ENCODE peak calls at places on chromosomes 13 and 19, in five cellular contexts. J is activated CD4-positive, alpha-beta T cell treated with anti-CD3 and anti-CD28 coated beads, Interleukin-2, amount 10 ng/mL, durations not matched to agents 7 days and 5 days; Y is nephron progenitor cell; H is naive B cell; X is Kasumi-1. N is an unnamed sample.

GRCh38 chr19:44909775-44910174 is 4.2 kb downstream of the APOE start:
- DNase-seq in X (no peak), Y (no peak), H (no peak), J (no peak), N (no peak)

GRCh38 chr13:113083402-113084061 is 22.1 kb upstream of the F7 start:
- DNase-seq in H (no peak), Y (no peak), X (no peak), J (no peak), N (no peak)

GRCh38 chr13:94707400-94708021 is 4.8 kb downstream of the SOX21 start:
- DNase-seq in H (no peak), X (no peak), Y (peak; percentile 55), J (no peak), N (no peak)

GRCh38 chr19:46875234-46875633 is 14.4 kb downstream of the ARHGAP35 start:
- DNase-seq in X (no peak), Y (no peak), J (no peak), H (no peak), N (no peak)

GRCh38 chr13:111326981-111327642 is 6.7 kb downstream of the TEX29 start:
- DNase-seq in J (no peak), X (no peak), H (no peak), Y (no peak), N (no peak)

GRCh38 chr13:31168166-31168565 is 6.5 kb upstream of the HSPH1 start:
- DNase-seq in X (no peak), H (no peak), J (no peak), Y (no peak), N (no peak)

GRCh38 chr19:14682084-14682483 is 7.4 kb upstream of the ADGRE3 start:
- DNase-seq in J (no peak), Y (no peak), H (no peak), X (no peak), N (no peak)

GRCh38 chr13:24187185-24187584 is 26.7 kb downstream of the SPATA13 start:
- DNase-seq in J (no peak), H (no peak), Y (no peak), X (peak; percentile 22), N (peak; percentile 22)

GRCh38 chr19:7970716-7971448 is 27.4 kb upstream of the TIMM44 start:
- DNase-seq in H (no peak), Y (peak; percentile 65), J (peak; percentile 44), X (peak; percentile 27), N (peak; percentile 66)